ENCODE peak calls at places on chromosomes 2 and 18, in seven cellular contexts. C, R, W, B, M, A and N are unnamed samples. For H3K9me3 and H3K4me1, the result is how much of the 10 kb centered on the place peaks cover.

GRCh38 chr18:63090334-63090733 is 229.2 kb downstream of the BCL2 start:
- DNase-seq in C (no peak), R (no peak), W (no peak), B (no peak), M (no peak), A (no peak), N (no peak)

GRCh38 chr18:67216846-67217245 is 299.7 kb downstream of the DSEL start:
- DNase-seq in C (no peak), R (no peak), W (no peak), B (no peak), M (no peak), A (peak), N (no peak)

GRCh38 chr2:158716921-158717320 is 78.2 kb upstream of the DAPL1 start:
- DNase-seq in C (no peak), R (no peak), W (no peak), B (no peak), M (no peak), A (no peak), N (no peak)

GRCh38 chr18:35345460-35345921 is 1.3 kb upstream of the ZNF24 start:
- DNase-seq in C (no peak), R (no peak), W (no peak), B (no peak), M (no peak), A (no peak), N (no peak)

GRCh38 chr2:64625352-64626145 is 28.2 kb downstream of the SERTAD2 start:
- DNase-seq in C (no peak), R (no peak), W (no peak), B (no peak), M (no peak), A (no peak), N (no peak)

GRCh38 chr18:29449424-29449823 is 1272.5 kb upstream of the CDH2 start:
- DNase-seq in C (no peak), R (no peak), W (no peak), B (no peak), M (no peak), A (peak), N (no peak)

GRCh38 chr2:166573393-166573792 is 79.3 kb upstream of the SCN7A start:
- DNase-seq in C (no peak), R (no peak), W (no peak), B (no peak), M (no peak), A (peak), N (no peak)

GRCh38 chr18:79927597-79928562 is 23.6 kb downstream of the SLC66A2 start:
- DNase-seq in C (no peak), R (peak), W (no peak), B (peak), M (peak), A (no peak), N (peak)

GRCh38 chr2:188596054-188596453 is 304.4 kb downstream of the GULP1 start:
- DNase-seq in C (no peak), R (no peak), W (no peak), B (no peak), M (no peak), A (peak), N (no peak)

GRCh38 chr2:39994151-39994550 is 215.1 kb upstream of the THUMPD2 start:
- DNase-seq in C (no peak), R (no peak), W (no peak), B (no peak), M (no peak), A (peak), N (no peak)

GRCh38 chr2:237704476-237705224 is 77.3 kb downstream of the LRRFIP1 start:
- DNase-seq in C (no peak), R (no peak), W (no peak), B (no peak), M (no peak), A (peak), N (no peak)

GRCh38 chr2:21009662-21010225 is 34.1 kb downstream of the APOB start:
- DNase-seq in C (no peak), R (no peak), W (no peak), B (no peak), M (no peak), A (no peak), N (no peak)
- H3K9me3 ChIP-seq in C (under half), R (under half), W (under half), B (under half), M (under half), A (under half), N (under half)

GRCh38 chr2:145595296-145595695 is 1075.4 kb upstream of the ZEB2 start:
- DNase-seq in C (no peak), R (no peak), W (no peak), B (no peak), M (no peak), A (no peak), N (no peak)
- H3K4me1 ChIP-seq in C (under half), R (under half), W (under half), B (under half), M (under half), A (under half), N (under half)

DNA sequence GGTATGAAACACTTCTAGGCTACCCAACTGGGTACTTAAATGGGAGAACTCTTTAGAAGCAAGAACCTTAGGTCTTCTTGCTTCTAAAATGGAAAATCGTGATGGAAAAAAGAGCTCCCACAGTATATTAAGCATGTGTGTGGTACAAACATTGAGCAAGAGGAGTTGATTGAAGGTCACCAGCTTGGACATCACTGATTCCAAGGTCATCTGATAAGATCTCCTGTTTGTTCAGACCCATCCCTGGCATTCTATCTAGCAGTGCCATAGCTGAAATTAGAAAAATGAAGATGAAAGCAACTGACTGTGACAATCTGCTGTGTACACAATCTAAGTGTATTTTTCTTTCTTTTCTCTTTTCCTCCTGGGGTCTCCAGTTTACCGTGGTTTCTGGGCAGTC is 35.7 kb downstream of the TMEM182 start:
- DNase-seq in C (no peak), R (no peak), W (no peak), B (no peak), M (no peak), A (no peak), N (no peak)
- H3K9me3 ChIP-seq in C (under half), R (under half), W (under half), B (under half), M (under half), A (under half), N (under half)

DNA sequence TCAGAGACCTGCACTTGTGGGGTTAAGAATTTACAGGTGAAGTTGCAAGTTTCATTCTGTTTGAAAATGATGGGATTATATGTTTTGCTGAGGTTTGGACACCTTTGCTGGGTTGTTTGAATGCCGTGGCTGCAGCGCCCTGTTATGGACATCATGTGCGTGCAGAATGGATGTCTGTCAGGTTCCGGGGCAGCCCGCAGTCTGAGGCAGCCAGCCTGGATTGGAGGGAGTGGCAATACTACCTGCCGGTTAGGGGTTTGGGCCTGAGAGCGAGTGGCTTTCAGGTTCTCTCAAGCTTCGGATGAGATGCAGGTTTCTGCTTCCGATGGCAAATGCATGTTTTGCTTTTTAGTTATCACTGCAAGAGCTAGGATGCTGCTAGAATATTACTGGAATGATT is 1.1 kb downstream of the CASP8 start:
- DNase-seq in C (no peak), R (no peak), W (no peak), B (peak), M (no peak), A (no peak), N (no peak)
- H3K4me1 ChIP-seq in C (under half), R (under half), W (under half), B (under half), M (under half), A (under half), N (under half)

DNA sequence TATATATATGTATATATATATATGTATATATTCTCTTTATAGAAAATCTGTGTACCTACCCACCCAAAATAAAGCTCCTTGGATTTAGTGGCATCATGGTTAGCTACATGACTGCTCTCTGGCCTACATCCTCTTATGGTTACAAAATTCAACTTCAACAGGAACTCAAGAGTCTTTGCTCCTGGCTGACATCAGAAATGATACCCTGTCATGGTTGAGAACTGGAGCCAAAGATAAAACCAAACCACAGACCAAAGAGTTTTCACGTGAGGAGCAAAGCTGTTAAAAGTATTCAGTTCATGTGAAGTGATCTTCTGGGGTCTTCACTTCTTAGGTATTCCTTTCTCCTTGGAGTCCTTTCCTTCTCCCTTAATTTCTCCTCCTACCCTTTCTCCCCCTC is 476.3 kb downstream of the SOX11 start:
- DNase-seq in C (no peak), R (no peak), W (no peak), B (no peak), M (no peak), A (no peak), N (no peak)
- H3K9me3 ChIP-seq in C (under half), R (under half), W (under half), B (under half), M (under half), A (under half), N (under half)

GRCh38 chr2:190935054-190935453 is 54.4 kb downstream of the GLS start:
- DNase-seq in C (no peak), R (no peak), W (no peak), B (no peak), M (no peak), A (no peak), N (no peak)

GRCh38 chr2:190942697-190943096 is 62.1 kb downstream of the GLS start:
- DNase-seq in C (no peak), R (no peak), W (no peak), B (no peak), M (no peak), A (no peak), N (no peak)

GRCh38 chr2:190941571-190941970 is 61.0 kb downstream of the GLS start:
- DNase-seq in C (no peak), R (no peak), W (no peak), B (no peak), M (no peak), A (no peak), N (no peak)

GRCh38 chr2:190940451-190940850 is 59.8 kb downstream of the GLS start:
- DNase-seq in C (no peak), R (no peak), W (peak), B (no peak), M (no peak), A (no peak), N (no peak)

GRCh38 chr2:190938761-190939335 is 58.2 kb downstream of the GLS start:
- DNase-seq in C (no peak), R (no peak), W (no peak), B (no peak), M (no peak), A (peak), N (no peak)
- H3K4me1 ChIP-seq in C (under half), R (under half), W (under half), B (under half), M (under half), A (under half), N (under half)